ENCODE peak calls at places on chromosome 2, in nine cellular contexts. A is head of caudate nucleus; P is ureter; N is GDM1; F is NCI-H510A; I is neuronal stem cell; E is activated CD4-positive, alpha-beta T cell treated with anti-CD3 and anti-CD28 coated beads, Interleukin-2, amount 50 U/mL, for 1 hour; W is HT1080; X is putamen. J is an unnamed sample.
A peak's percentile ranks its signal among the peaks of the same experiment; 100 is the strongest.

GRCh38 chr2:5677133-5677532 is 15.1 kb upstream of the SOX11 start:
- DNase-seq in A (no peak), P (no peak), N (no peak), F (no peak), I (no peak), E (no peak), W (no peak), X (no peak), J (no peak)

GRCh38 chr2:72581560-72582181 is 244.2 kb downstream of the EXOC6B start:
- DNase-seq in A (no peak), P (no peak), N (no peak), F (no peak), I (no peak), E (no peak), W (no peak), X (no peak), J (peak; percentile 8)

GRCh38 chr2:54672587-54673456 is 50.6 kb upstream of the EML6 start:
- DNase-seq in A (no peak), P (no peak), N (no peak), F (no peak), I (no peak), E (no peak), W (no peak), X (no peak), J (no peak)

GRCh38 chr2:79876430-79876829 is 363.6 kb downstream of the CTNNA2 start:
- DNase-seq in A (peak; percentile 41), P (no peak), N (no peak), F (no peak), I (peak; percentile 4), E (no peak), W (peak; percentile 18), X (peak; percentile 20), J (peak; percentile 44)

GRCh38 chr2:176562359-176563043 is 293.3 kb downstream of the MTX2 start:
- DNase-seq in A (no peak), P (no peak), N (no peak), F (no peak), I (no peak), E (no peak), W (peak; percentile 83), X (no peak), J (peak; percentile 56)

GRCh38 chr2:74497777-74498499 is 1.5 kb downstream of the LBX2 start:
- DNase-seq in A (no peak), P (no peak), N (no peak), F (no peak), I (no peak), E (peak; percentile 27), W (no peak), X (no peak), J (no peak)

GRCh38 chr2:37877457-37878315 is 47.4 kb upstream of the RMDN2 start:
- DNase-seq in A (peak; percentile 48), P (no peak), N (peak; percentile 27), F (no peak), I (peak; percentile 65), E (no peak), W (peak; percentile 65), X (peak; percentile 47), J (peak; percentile 11)

GRCh38 chr2:141582213-141582612 is 548.6 kb downstream of the LRP1B start:
- DNase-seq in A (no peak), P (no peak), N (no peak), F (no peak), I (no peak), E (no peak), W (no peak), X (no peak), J (no peak)

GRCh38 chr2:61889212-61889956 is 928 bp upstream of the CCT4 start:
- DNase-seq in A (no peak), P (no peak), N (no peak), F (no peak), I (no peak), E (no peak), W (no peak), X (no peak), J (no peak)

GRCh38 chr2:15677141-15677911 is 85.7 kb downstream of the DDX1 start:
- DNase-seq in A (peak; percentile 12), P (no peak), N (no peak), F (no peak), I (no peak), E (no peak), W (no peak), X (no peak), J (no peak)

GRCh38 chr2:181626671-181627070 is 30.2 kb downstream of the CERKL start:
- DNase-seq in A (no peak), P (no peak), N (no peak), F (no peak), I (no peak), E (no peak), W (no peak), X (no peak), J (no peak)

GRCh38 chr2:172806426-172807008 is 70.9 kb downstream of the RAPGEF4 start:
- DNase-seq in A (peak; percentile 22), P (no peak), N (no peak), F (peak; percentile 31), I (peak; percentile 17), E (no peak), W (peak; percentile 48), X (peak; percentile 57), J (peak; percentile 50)

GRCh38 chr2:222641336-222641735 is 14.6 kb downstream of the FARSB start:
- DNase-seq in A (no peak), P (no peak), N (no peak), F (no peak), I (no peak), E (no peak), W (no peak), X (no peak), J (no peak)

GRCh38 chr2:135962401-135963138 is 22.9 kb downstream of the DARS1 start:
- DNase-seq in A (no peak), P (no peak), N (no peak), F (no peak), I (peak; percentile 11), E (no peak), W (no peak), X (no peak), J (no peak)

GRCh38 chr2:19868705-19869550 is 32.9 kb downstream of the TTC32 start:
- DNase-seq in A (no peak), P (peak; percentile 61), N (no peak), F (peak; percentile 74), I (peak; percentile 21), E (peak; percentile 59), W (no peak), X (no peak), J (no peak)

GRCh38 chr2:118988706-118989105 is 46.7 kb downstream of the MARCO start:
- DNase-seq in A (no peak), P (peak; percentile 20), N (no peak), F (no peak), I (no peak), E (no peak), W (no peak), X (no peak), J (no peak)

GRCh38 chr2:20467789-20468548 is 21.1 kb downstream of the RHOB start:
- DNase-seq in A (no peak), P (peak; percentile 35), N (no peak), F (no peak), I (no peak), E (no peak), W (no peak), X (no peak), J (no peak)